ENCODE peak calls at places on chromosomes 4 and X, in eight cellular contexts. Q is neural progenitor cell, R is Karpas-422, P is pancreas, K is adipocyte, S is foreskin keratinocyte, T is cardiac muscle cell, D is adrenal gland. U is an unnamed sample.
A peak's percentile ranks its signal among the peaks of the same experiment; 100 is the strongest.

GRCh38 chr4:182216005-182216404 is 27.2 kb upstream of the TENM3 start:
- DNase-seq in Q (no peak), P (no peak), D (no peak), R (no peak), K (no peak), S (no peak), T (no peak), U (peak; percentile 84)

GRCh38 chrX:103441878-103442535 is 65.7 kb downstream of the BEX3 start:
- DNase-seq in D (no peak), R (no peak), T (no peak), P (no peak), S (peak; percentile 92), K (no peak), Q (no peak), U (no peak)

GRCh38 chr4:24063771-24064170 is 173.9 kb upstream of the PPARGC1A start:
- DNase-seq in K (no peak), P (no peak), T (no peak), Q (no peak), D (no peak), S (no peak), R (no peak), U (no peak)

GRCh38 chr4:100278567-100278966 is 88.3 kb upstream of the DDIT4L start:
- DNase-seq in S (peak; percentile 81), K (no peak), P (no peak), Q (no peak), T (no peak), R (no peak), D (no peak), U (no peak)

GRCh38 chr4:41305486-41305885 is 48.8 kb downstream of the UCHL1 start:
- DNase-seq in S (no peak), D (no peak), P (no peak), Q (no peak), R (no peak), T (no peak), K (no peak), U (no peak)

GRCh38 chr4:4694296-4694772 is 152.5 kb upstream of the STX18 start:
- DNase-seq in R (no peak), D (peak; percentile 95), P (peak; percentile 41), S (no peak), T (peak; percentile 88), K (peak; percentile 55), Q (peak; percentile 49), U (no peak)

GRCh38 chr4:124030038-124030638 is 633.5 kb downstream of the SPRY1 start:
- DNase-seq in T (peak; percentile 17), D (no peak), R (no peak), P (no peak), Q (peak; percentile 20), K (no peak), S (no peak), U (no peak)

GRCh38 chr4:183140911-183141320 is 41.9 kb downstream of the WWC2 start:
- DNase-seq in D (no peak), T (no peak), P (no peak), R (no peak), Q (no peak), S (peak; percentile 73), K (peak; percentile 33), U (peak; percentile 99)

GRCh38 chr4:14188214-14188613 is 560.7 kb upstream of the BOD1L1 start:
- DNase-seq in R (no peak), T (no peak), D (no peak), P (no peak), Q (no peak), S (no peak), K (no peak), U (no peak)

GRCh38 chrX:31497086-31497485 is 425.2 kb upstream of the FTHL17 start:
- DNase-seq in D (no peak), R (no peak), S (no peak), P (no peak), T (no peak), Q (no peak), K (peak; percentile 42), U (peak; percentile 57)

GRCh38 chr4:54085284-54085683 is 14.7 kb upstream of the GSX2 start:
- DNase-seq in T (no peak), P (no peak), S (peak; percentile 93), D (peak; percentile 76), Q (no peak), K (peak; percentile 80), R (no peak), U (peak; percentile 75)

GRCh38 chr4:76755756-76756155 is 142.2 kb downstream of the SOWAHB start:
- DNase-seq in S (no peak), P (no peak), D (no peak), K (no peak), Q (no peak), R (no peak), T (no peak), U (peak; percentile 51)

GRCh38 chr4:89486042-89486441 is 178.4 kb upstream of the GPRIN3 start:
- DNase-seq in D (no peak), S (peak; percentile 38), Q (no peak), P (no peak), T (peak; percentile 14), K (peak; percentile 72), R (no peak), U (peak; percentile 8)

GRCh38 chr4:15354358-15354757 is 73.5 kb upstream of the C1QTNF7 start:
- DNase-seq in P (no peak), K (no peak), T (no peak), Q (no peak), S (no peak), R (no peak), D (no peak), U (no peak)

GRCh38 chrX:17473021-17473420 is 98.0 kb downstream of the NHS start:
- DNase-seq in D (no peak), R (no peak), S (no peak), T (no peak), Q (no peak), K (no peak), P (no peak), U (no peak)

GRCh38 chr4:185738038-185738552 is 73.9 kb downstream of the SORBS2 start:
- DNase-seq in T (no peak), S (no peak), D (peak; percentile 55), P (no peak), R (no peak), K (peak; percentile 96), Q (no peak), U (peak; percentile 70)

GRCh38 chr4:185738851-185739250 is 73.1 kb downstream of the SORBS2 start:
- DNase-seq in D (no peak), P (no peak), S (no peak), R (peak; percentile 45), K (peak; percentile 50), Q (no peak), T (no peak), U (no peak)

GRCh38 chr4:185742766-185743165 is 69.2 kb downstream of the SORBS2 start:
- DNase-seq in K (no peak), P (peak; percentile 54), Q (no peak), S (peak; percentile 87), D (peak; percentile 80), T (no peak), R (no peak), U (peak; percentile 51)

GRCh38 chr4:185741795-185742194 is 70.2 kb downstream of the SORBS2 start:
- DNase-seq in P (no peak), S (no peak), R (no peak), T (no peak), K (no peak), D (peak; percentile 51), Q (no peak), U (no peak)

DNA sequence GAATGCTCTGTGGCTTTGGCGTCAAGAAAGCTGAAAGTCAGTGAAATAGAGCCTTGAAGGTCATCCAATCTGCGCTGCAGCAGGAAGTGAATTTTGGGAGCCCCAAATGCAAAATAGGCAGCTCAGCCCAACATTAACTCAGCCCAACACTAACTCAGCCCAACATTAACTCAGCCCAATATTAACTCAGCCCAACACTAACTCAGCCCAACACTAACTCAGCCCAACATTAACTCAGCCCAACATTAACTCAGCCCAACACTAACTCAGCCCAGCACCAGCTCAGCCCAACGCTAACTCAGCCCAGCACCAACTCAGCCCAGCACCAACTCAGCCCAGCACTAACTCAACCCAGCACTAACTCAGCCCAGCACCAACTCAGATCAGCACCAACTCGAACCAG is 71.5 kb downstream of the SORBS2 start:
- DNase-seq in D (no peak), P (no peak), S (no peak), K (no peak), T (no peak), Q (no peak), R (peak; percentile 42), U (peak; percentile 26)
- H3K4me1 ChIP-seq in D (peaks cover 56% of the 10 kb centered on the region), P (peaks cover 31% of the 10 kb centered on the region), S (peaks cover 10% of the 10 kb centered on the region), K (peaks cover 17% of the 10 kb centered on the region), T (peaks cover 36% of the 10 kb centered on the region), Q (peaks cover 23% of the 10 kb centered on the region), R (peaks cover 24% of the 10 kb centered on the region), U (peaks cover 17% of the 10 kb centered on the region)

GRCh38 chr4:38080575-38080974 is 120.4 kb downstream of the PTTG2 start:
- DNase-seq in S (no peak), P (no peak), R (no peak), T (no peak), D (no peak), Q (no peak), K (no peak), U (no peak)
- H3K4me1 ChIP-seq in S (peaks cover 7% of the 10 kb centered on the region), P (peaks cover 14% of the 10 kb centered on the region), R (no peaks in the 10 kb centered on the region), T (peaks cover 21% of the 10 kb centered on the region), D (peaks cover 7% of the 10 kb centered on the region), Q (peaks cover under 1% of the 10 kb centered on the region), K (peaks cover 52% of the 10 kb centered on the region), U (peaks cover 35% of the 10 kb centered on the region)

DNA sequence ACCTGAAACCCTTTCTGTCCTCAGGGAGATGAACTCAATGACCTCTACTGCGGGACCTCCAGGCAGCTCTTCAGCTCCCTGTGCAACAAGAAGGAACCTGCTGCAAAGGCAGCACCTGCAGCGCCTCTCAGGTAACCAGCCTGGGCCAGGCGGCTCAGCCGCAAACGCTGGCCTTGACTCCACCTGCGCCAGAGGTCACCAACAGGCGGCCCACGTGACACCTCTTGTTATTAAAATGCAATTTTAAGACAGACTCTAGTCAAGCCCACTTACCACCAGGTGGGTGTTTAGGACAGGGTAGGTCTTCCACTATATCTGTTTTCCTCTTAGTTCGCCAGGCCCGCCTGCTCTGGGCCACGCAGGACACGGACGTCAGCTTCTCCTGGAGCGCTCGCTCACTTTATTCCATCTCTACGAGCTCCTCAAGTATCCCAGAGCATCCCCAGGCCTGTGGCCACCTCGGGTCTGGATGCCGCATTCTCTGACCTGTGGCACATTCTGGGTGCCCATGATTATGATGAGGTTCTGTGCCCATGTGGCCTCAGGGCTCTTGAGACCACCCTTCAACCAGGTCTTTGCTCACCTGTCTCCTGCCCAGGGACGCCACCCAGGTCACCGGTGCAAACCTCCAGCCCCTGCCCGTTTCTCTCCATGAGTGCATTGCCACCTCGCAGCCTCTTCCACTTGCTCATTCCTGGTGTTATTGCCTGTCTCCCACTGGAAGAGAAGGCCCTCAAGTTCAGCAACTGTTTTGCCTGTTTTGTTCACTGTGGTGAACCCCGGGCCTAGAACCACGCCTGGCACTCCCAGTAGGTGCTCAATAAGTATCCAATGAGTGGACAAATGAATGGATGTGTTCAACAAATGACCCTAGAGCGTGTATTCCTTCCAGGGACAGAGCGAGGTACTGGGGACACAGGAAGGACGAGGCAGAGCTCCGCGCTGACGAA is 32.8 kb upstream of the JAKMIP1 start:
- DNase-seq in P (no peak), T (no peak), K (no peak), Q (no peak), R (no peak), S (no peak), D (no peak), U (no peak)
- H3K4me1 ChIP-seq in P (no peaks in the 10 kb centered on the region), T (no peaks in the 10 kb centered on the region), K (no peaks in the 10 kb centered on the region), Q (no peaks in the 10 kb centered on the region), R (no peaks in the 10 kb centered on the region), S (no peaks in the 10 kb centered on the region), D (no peaks in the 10 kb centered on the region), U (no peaks in the 10 kb centered on the region)

DNA sequence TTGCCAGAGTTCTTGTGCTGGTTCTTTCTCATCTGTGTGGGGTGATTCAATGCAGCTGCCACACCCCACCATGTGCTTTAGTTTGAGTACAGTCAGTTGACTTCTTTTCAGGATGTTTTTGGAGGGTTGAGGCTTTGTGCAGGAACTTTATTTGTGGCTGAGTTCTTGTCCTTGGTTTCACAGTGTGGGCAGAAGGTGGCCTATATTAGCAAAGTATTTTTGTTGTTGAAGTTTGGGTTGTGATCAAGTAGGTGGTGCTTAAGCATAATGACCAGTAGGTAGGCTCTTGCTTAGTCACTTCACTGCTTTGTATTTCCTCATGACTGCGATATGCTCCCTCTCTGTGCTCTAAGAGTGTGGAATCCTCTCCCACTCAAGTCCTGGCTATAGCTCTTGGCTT is 80.3 kb downstream of the ARHGAP24 start:
- DNase-seq in T (no peak), D (no peak), Q (no peak), P (no peak), S (peak; percentile 15), K (peak; percentile 26), R (no peak), U (no peak)
- H3K4me1 ChIP-seq in T (no peaks in the 10 kb centered on the region), D (no peaks in the 10 kb centered on the region), Q (no peaks in the 10 kb centered on the region), P (no peaks in the 10 kb centered on the region), S (no peaks in the 10 kb centered on the region), K (peaks cover 10% of the 10 kb centered on the region), R (peaks cover 44% of the 10 kb centered on the region), U (no peaks in the 10 kb centered on the region)

U was measured in astrocyte.